ENCODE peak calls at places on chromosomes 6 and 20, in nine cellular contexts. J is COR-L47; L is WTC11; M is Kasumi-1; I is IMR-90; N is pancreas; X is stimulated activated CD8-positive, alpha-beta memory T cell treated with anti-CD3 and anti-CD28 coated beads, Interleukin-2, amount 100 ng/mL, for 1 hour; G is KBM-7; U is Right ventricle myocardium superior. O is an unnamed sample.
A peak's percentile ranks its signal among the peaks of the same experiment; 100 is the strongest.

GRCh38 chr6:33826537-33826936 is 22.7 kb upstream of the MLN start:
- DNase-seq in J (peak; percentile 40), I (no peak), G (no peak), N (no peak), X (no peak), U (no peak), M (no peak), L (no peak), O (no peak)

GRCh38 chr20:60326821-60327220 is 368.6 kb downstream of the CDH26 start:
- DNase-seq in L (no peak), N (no peak), I (no peak), G (no peak), U (no peak), J (no peak), M (no peak), X (no peak), O (no peak)

GRCh38 chr6:145349950-145350510 is 385.3 kb downstream of the EPM2A start:
- DNase-seq in X (no peak), M (no peak), L (no peak), J (no peak), I (no peak), N (no peak), U (no peak), G (no peak), O (no peak)

GRCh38 chr6:81380718-81381338 is 371.7 kb downstream of the TENT5A start:
- DNase-seq in I (no peak), U (no peak), N (no peak), J (no peak), X (no peak), L (no peak), M (no peak), G (no peak), O (no peak)

GRCh38 chr20:10513931-10514575 is 78.9 kb downstream of the SLX4IP start:
- DNase-seq in L (no peak), I (no peak), X (no peak), N (no peak), G (peak; percentile 36), J (no peak), M (peak; percentile 36), U (no peak), O (no peak)

GRCh38 chr20:53080969-53081871 is 109.1 kb downstream of the TSHZ2 start:
- DNase-seq in L (no peak), G (no peak), J (no peak), U (no peak), M (no peak), X (no peak), N (peak; percentile 59), I (peak; percentile 27), O (no peak)

GRCh38 chr6:19354181-19354580 is 483.0 kb upstream of the ID4 start:
- DNase-seq in J (no peak), L (no peak), I (no peak), N (no peak), G (no peak), M (no peak), X (no peak), U (no peak), O (no peak)

GRCh38 chr20:36830791-36831691 is 44.9 kb upstream of the TLDC2 start:
- DNase-seq in L (no peak), X (no peak), G (no peak), J (no peak), U (peak; percentile 89), N (no peak), I (peak; percentile 23), M (no peak), O (peak; percentile 76)

GRCh38 chr20:63835031-63835858 is 4.2 kb upstream of the ZBTB46 start:
- DNase-seq in I (peak; percentile 99), U (peak; percentile 93), M (no peak), G (peak; percentile 53), X (no peak), L (peak; percentile 88), J (peak; percentile 90), N (peak; percentile 78), O (peak; percentile 96)

O was measured in amniotic epithelial cell.